ENCODE peak calls at places on chromosomes 6 and 20, in seven cellular contexts. One of them, this sample, is unnamed.

GRCh38 chr20:15654208-15654649 is 919.0 kb downstream of the KIF16B start:
- DNase-seq in left ventricle myocardium inferior: no peak
- DNase-seq in heart left ventricle: no peak
- DNase-seq in right cardiac atrium: no peak
- DNase-seq in tibial nerve: no peak
- DNase-seq in heart right ventricle: no peak
- DNase-seq in cardiac muscle cell: peak; percentile 39
- DNase-seq in this sample: peak; percentile 70

GRCh38 chr6:13157293-13157692 is 171.0 kb downstream of the TBC1D7 start:
- DNase-seq in left ventricle myocardium inferior: no peak
- DNase-seq in heart left ventricle: no peak
- DNase-seq in tibial nerve: no peak
- DNase-seq in heart right ventricle: no peak
- DNase-seq in cardiac muscle cell: no peak
- DNase-seq in right cardiac atrium: no peak
- DNase-seq in this sample: no peak

GRCh38 chr20:47666304-47666703 is 119.0 kb downstream of the SULF2 start:
- DNase-seq in heart left ventricle: no peak
- DNase-seq in cardiac muscle cell: no peak
- DNase-seq in heart right ventricle: no peak
- DNase-seq in left ventricle myocardium inferior: no peak
- DNase-seq in right cardiac atrium: no peak
- DNase-seq in tibial nerve: no peak
- DNase-seq in this sample: no peak

GRCh38 chr20:11676618-11677289 is 240.9 kb upstream of the BTBD3 start:
- DNase-seq in cardiac muscle cell: peak; percentile 67
- DNase-seq in heart left ventricle: peak; percentile 34
- DNase-seq in left ventricle myocardium inferior: no peak
- DNase-seq in heart right ventricle: peak; percentile 46
- DNase-seq in right cardiac atrium: peak; percentile 33
- DNase-seq in tibial nerve: no peak
- DNase-seq in this sample: peak; percentile 43

GRCh38 chr6:38495511-38495910 is 144.2 kb downstream of the BTBD9 start:
- DNase-seq in heart left ventricle: no peak
- DNase-seq in tibial nerve: no peak
- DNase-seq in right cardiac atrium: no peak
- DNase-seq in heart right ventricle: no peak
- DNase-seq in cardiac muscle cell: no peak
- DNase-seq in left ventricle myocardium inferior: no peak
- DNase-seq in this sample: no peak

GRCh38 chr6:14458669-14459266 is 341.2 kb downstream of the CD83 start:
- DNase-seq in heart left ventricle: no peak
- DNase-seq in right cardiac atrium: no peak
- DNase-seq in heart right ventricle: no peak
- DNase-seq in left ventricle myocardium inferior: no peak
- DNase-seq in tibial nerve: no peak
- DNase-seq in cardiac muscle cell: peak; percentile 94
- DNase-seq in this sample: no peak

GRCh38 chr6:35146453-35146852 is 5.3 kb upstream of the TCP11 start:
- DNase-seq in tibial nerve: peak; percentile 34
- DNase-seq in right cardiac atrium: peak; percentile 41
- DNase-seq in heart right ventricle: peak; percentile 37
- DNase-seq in heart left ventricle: peak; percentile 51
- DNase-seq in cardiac muscle cell: peak; percentile 54
- DNase-seq in left ventricle myocardium inferior: peak; percentile 37
- DNase-seq in this sample: no peak

GRCh38 chr20:2300002-2300401 is 4.2 kb downstream of the TGM3 start:
- DNase-seq in heart left ventricle: no peak
- DNase-seq in right cardiac atrium: no peak
- DNase-seq in tibial nerve: no peak
- DNase-seq in left ventricle myocardium inferior: no peak
- DNase-seq in heart right ventricle: no peak
- DNase-seq in cardiac muscle cell: no peak
- DNase-seq in this sample: no peak

GRCh38 chr20:52190437-52191131 is 995 bp downstream of the ZFP64 start:
- DNase-seq in right cardiac atrium: no peak
- DNase-seq in left ventricle myocardium inferior: peak; percentile 30
- DNase-seq in heart left ventricle: peak; percentile 29
- DNase-seq in heart right ventricle: no peak
- DNase-seq in tibial nerve: no peak
- DNase-seq in cardiac muscle cell: peak; percentile 35
- DNase-seq in this sample: no peak

DNA sequence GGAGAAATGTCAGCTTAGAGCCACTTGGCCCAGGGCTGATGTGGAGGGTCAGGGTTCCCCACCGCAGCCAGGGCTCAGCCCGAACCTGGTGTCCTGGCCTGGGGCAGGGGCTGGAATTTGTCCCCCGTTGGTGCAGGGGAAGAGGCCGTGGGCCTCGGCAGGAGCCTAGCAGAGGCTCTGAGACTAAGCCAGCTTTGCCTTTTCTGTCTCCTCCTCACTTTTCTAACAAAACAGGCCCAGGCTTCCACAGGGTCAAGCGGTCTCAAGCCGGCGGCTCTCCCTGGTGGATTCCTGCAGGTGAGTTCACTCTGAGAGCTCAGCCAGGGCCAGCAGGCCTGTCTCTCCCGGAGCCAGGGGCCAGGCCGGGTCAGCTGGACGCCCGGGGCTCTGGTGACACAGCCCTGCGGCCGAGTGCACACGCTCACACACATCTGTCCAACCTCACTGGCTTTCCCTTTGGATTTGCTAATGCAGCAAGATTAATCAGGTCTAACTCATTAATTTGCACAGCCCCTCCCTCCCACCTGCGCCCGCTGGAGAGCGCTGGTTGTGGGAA is 2.9 kb upstream of the CHRNA4 start:
- DNase-seq in heart right ventricle: peak; percentile 3
- DNase-seq in heart left ventricle: no peak
- DNase-seq in cardiac muscle cell: no peak
- DNase-seq in left ventricle myocardium inferior: no peak
- DNase-seq in right cardiac atrium: no peak
- DNase-seq in tibial nerve: no peak
- DNase-seq in this sample: no peak
- H3K27me3 ChIP-seq in heart right ventricle: peaks cover 47% of the 10 kb centered on the region
- H3K27me3 ChIP-seq in heart left ventricle: peaks cover 14% of the 10 kb centered on the region
- H3K27me3 ChIP-seq in cardiac muscle cell: peaks cover 58% of the 10 kb centered on the region
- H3K27me3 ChIP-seq in left ventricle myocardium inferior: peaks cover 73% of the 10 kb centered on the region
- H3K27me3 ChIP-seq in right cardiac atrium: no peaks in the 10 kb centered on the region
- H3K27me3 ChIP-seq in tibial nerve: peaks cover 92% of the 10 kb centered on the region
- H3K27me3 ChIP-seq in this sample: no peaks in the 10 kb centered on the region

DNA sequence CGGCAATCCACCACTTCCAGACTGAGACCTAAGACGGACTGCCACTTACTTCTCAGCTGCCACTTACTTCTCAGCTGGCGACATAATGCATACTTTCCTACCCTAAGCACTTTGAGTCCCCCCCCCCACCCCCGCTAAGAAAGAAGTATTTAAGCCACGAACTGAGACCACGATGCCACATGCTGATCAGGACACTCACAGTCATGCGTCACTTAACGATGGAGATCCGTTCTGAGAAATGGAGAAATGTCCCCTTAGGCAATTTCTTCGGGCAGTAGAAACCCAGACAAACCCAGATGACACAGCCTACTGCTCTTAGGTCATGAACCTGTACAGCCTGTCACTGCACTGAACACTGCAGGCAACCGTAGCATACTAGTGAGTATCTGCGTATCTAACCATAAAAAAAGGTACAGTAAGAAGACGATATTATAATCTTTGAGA is 690 bp downstream of the IFNGR1 start:
- DNase-seq in left ventricle myocardium inferior: no peak
- DNase-seq in heart right ventricle: no peak
- DNase-seq in right cardiac atrium: peak; percentile 20
- DNase-seq in heart left ventricle: peak; percentile 32
- DNase-seq in cardiac muscle cell: peak; percentile 33
- DNase-seq in tibial nerve: no peak
- DNase-seq in this sample: no peak
- H3K4me1 ChIP-seq in left ventricle myocardium inferior: peaks cover 92% of the 10 kb centered on the region
- H3K4me1 ChIP-seq in heart right ventricle: peaks cover 84% of the 10 kb centered on the region
- H3K4me1 ChIP-seq in right cardiac atrium: peaks cover 15% of the 10 kb centered on the region
- H3K4me1 ChIP-seq in heart left ventricle: peaks cover 66% of the 10 kb centered on the region
- H3K4me1 ChIP-seq in cardiac muscle cell: peaks cover 25% of the 10 kb centered on the region
- H3K4me1 ChIP-seq in tibial nerve: no peaks in the 10 kb centered on the region
- H3K4me1 ChIP-seq in this sample: no peaks in the 10 kb centered on the region

GRCh38 chr20:32017711-32018251 is 7.5 kb downstream of the CCM2L start:
- DNase-seq in left ventricle myocardium inferior: no peak
- DNase-seq in heart left ventricle: no peak
- DNase-seq in heart right ventricle: no peak
- DNase-seq in cardiac muscle cell: no peak
- DNase-seq in tibial nerve: no peak
- DNase-seq in right cardiac atrium: no peak
- DNase-seq in this sample: peak; percentile 87

GRCh38 chr20:32021091-32021490 is 10.9 kb downstream of the CCM2L start:
- DNase-seq in heart left ventricle: no peak
- DNase-seq in left ventricle myocardium inferior: no peak
- DNase-seq in cardiac muscle cell: no peak
- DNase-seq in heart right ventricle: no peak
- DNase-seq in tibial nerve: no peak
- DNase-seq in right cardiac atrium: no peak
- DNase-seq in this sample: no peak

GRCh38 chr20:32019563-32020463 is 9.6 kb downstream of the CCM2L start:
- DNase-seq in heart right ventricle: no peak
- DNase-seq in right cardiac atrium: no peak
- DNase-seq in heart left ventricle: no peak
- DNase-seq in tibial nerve: no peak
- DNase-seq in left ventricle myocardium inferior: no peak
- DNase-seq in cardiac muscle cell: no peak
- DNase-seq in this sample: no peak

GRCh38 chr20:32019156-32019510 is 8.9 kb downstream of the CCM2L start:
- DNase-seq in tibial nerve: no peak
- DNase-seq in cardiac muscle cell: no peak
- DNase-seq in right cardiac atrium: no peak
- DNase-seq in heart right ventricle: no peak
- DNase-seq in left ventricle myocardium inferior: no peak
- DNase-seq in heart left ventricle: no peak
- DNase-seq in this sample: peak; percentile 27

GRCh38 chr20:32018269-32019155 is 8.3 kb downstream of the CCM2L start:
- DNase-seq in cardiac muscle cell: no peak
- DNase-seq in heart left ventricle: peak; percentile 70
- DNase-seq in right cardiac atrium: peak; percentile 60
- DNase-seq in left ventricle myocardium inferior: peak; percentile 58
- DNase-seq in heart right ventricle: peak; percentile 64
- DNase-seq in tibial nerve: peak; percentile 38
- DNase-seq in this sample: peak; percentile 55
- H3K27me3 ChIP-seq in cardiac muscle cell: peaks cover 9% of the 10 kb centered on the region
- H3K27me3 ChIP-seq in heart left ventricle: no peaks in the 10 kb centered on the region
- H3K27me3 ChIP-seq in right cardiac atrium: no peaks in the 10 kb centered on the region
- H3K27me3 ChIP-seq in left ventricle myocardium inferior: peaks cover 89% of the 10 kb centered on the region
- H3K27me3 ChIP-seq in heart right ventricle: peaks cover 47% of the 10 kb centered on the region
- H3K27me3 ChIP-seq in tibial nerve: peaks cover 79% of the 10 kb centered on the region
- H3K27me3 ChIP-seq in this sample: no peaks in the 10 kb centered on the region

DNA sequence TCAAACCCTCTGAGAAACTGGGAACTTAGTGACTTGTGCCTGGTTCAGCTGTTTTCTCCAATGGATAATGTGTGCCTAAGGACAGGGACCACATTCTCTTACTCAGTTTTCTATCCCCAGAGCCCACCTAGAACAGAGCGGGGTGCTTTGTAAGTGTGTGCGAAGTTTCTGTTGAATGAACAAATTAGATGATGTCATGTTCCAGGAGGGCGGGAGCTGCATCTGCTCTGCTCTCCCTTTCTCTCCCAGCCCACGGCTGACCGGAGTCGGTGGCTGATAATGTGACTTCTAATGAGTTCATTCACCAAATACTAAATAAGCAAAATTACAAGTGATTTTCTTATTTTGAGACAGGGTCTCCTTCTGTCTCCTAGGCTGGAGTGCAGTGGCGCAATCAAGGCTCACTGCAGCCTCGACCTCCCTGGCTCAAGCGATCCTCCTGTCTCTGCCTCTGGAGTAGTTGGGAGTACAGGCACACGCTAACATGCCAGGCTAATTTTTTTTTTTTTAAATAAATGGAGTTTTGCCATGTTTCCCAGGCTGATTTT is 60.7 kb upstream of the FNDC1 start:
- DNase-seq in tibial nerve: no peak
- DNase-seq in left ventricle myocardium inferior: no peak
- DNase-seq in right cardiac atrium: no peak
- DNase-seq in cardiac muscle cell: peak; percentile 7
- DNase-seq in heart right ventricle: no peak
- DNase-seq in heart left ventricle: no peak
- DNase-seq in this sample: no peak
- H3K4me1 ChIP-seq in tibial nerve: no peaks in the 10 kb centered on the region
- H3K4me1 ChIP-seq in left ventricle myocardium inferior: peaks cover 16% of the 10 kb centered on the region
- H3K4me1 ChIP-seq in right cardiac atrium: peaks cover 3% of the 10 kb centered on the region
- H3K4me1 ChIP-seq in cardiac muscle cell: peaks cover 3% of the 10 kb centered on the region
- H3K4me1 ChIP-seq in heart right ventricle: peaks cover 11% of the 10 kb centered on the region
- H3K4me1 ChIP-seq in heart left ventricle: peaks cover 13% of the 10 kb centered on the region
- H3K4me1 ChIP-seq in this sample: peaks cover 4% of the 10 kb centered on the region

GRCh38 chr20:46434597-46434996 is 28.2 kb upstream of the ELMO2 start:
- DNase-seq in cardiac muscle cell: no peak
- DNase-seq in right cardiac atrium: no peak
- DNase-seq in left ventricle myocardium inferior: no peak
- DNase-seq in heart right ventricle: no peak
- DNase-seq in heart left ventricle: no peak
- DNase-seq in tibial nerve: no peak
- DNase-seq in this sample: no peak

GRCh38 chr20:46427384-46427783 is 21.0 kb upstream of the ELMO2 start:
- DNase-seq in cardiac muscle cell: no peak
- DNase-seq in heart right ventricle: no peak
- DNase-seq in tibial nerve: no peak
- DNase-seq in heart left ventricle: no peak
- DNase-seq in left ventricle myocardium inferior: no peak
- DNase-seq in right cardiac atrium: no peak
- DNase-seq in this sample: no peak

GRCh38 chr20:46433051-46433450 is 26.6 kb upstream of the ELMO2 start:
- DNase-seq in tibial nerve: no peak
- DNase-seq in heart left ventricle: no peak
- DNase-seq in cardiac muscle cell: no peak
- DNase-seq in right cardiac atrium: no peak
- DNase-seq in left ventricle myocardium inferior: no peak
- DNase-seq in heart right ventricle: no peak
- DNase-seq in this sample: no peak

GRCh38 chr20:46435146-46435545 is 28.7 kb upstream of the ELMO2 start:
- DNase-seq in heart right ventricle: no peak
- DNase-seq in left ventricle myocardium inferior: no peak
- DNase-seq in right cardiac atrium: no peak
- DNase-seq in heart left ventricle: no peak
- DNase-seq in cardiac muscle cell: no peak
- DNase-seq in tibial nerve: no peak
- DNase-seq in this sample: no peak

GRCh38 chr20:46430921-46431712 is 24.7 kb upstream of the ELMO2 start:
- DNase-seq in heart left ventricle: no peak
- DNase-seq in tibial nerve: no peak
- DNase-seq in heart right ventricle: no peak
- DNase-seq in left ventricle myocardium inferior: no peak
- DNase-seq in right cardiac atrium: no peak
- DNase-seq in cardiac muscle cell: no peak
- DNase-seq in this sample: no peak
- H3K27me3 ChIP-seq in heart left ventricle: peaks cover 2% of the 10 kb centered on the region
- H3K27me3 ChIP-seq in tibial nerve: peaks cover 4% of the 10 kb centered on the region
- H3K27me3 ChIP-seq in heart right ventricle: peaks cover 68% of the 10 kb centered on the region
- H3K27me3 ChIP-seq in left ventricle myocardium inferior: peaks cover 99% of the 10 kb centered on the region
- H3K27me3 ChIP-seq in right cardiac atrium: no peaks in the 10 kb centered on the region
- H3K27me3 ChIP-seq in cardiac muscle cell: peaks cover 28% of the 10 kb centered on the region
- H3K27me3 ChIP-seq in this sample: no peaks in the 10 kb centered on the region

GRCh38 chr20:20694591-20694990 is 17.9 kb downstream of the RALGAPA2 start:
- DNase-seq in tibial nerve: no peak
- DNase-seq in left ventricle myocardium inferior: no peak
- DNase-seq in right cardiac atrium: no peak
- DNase-seq in cardiac muscle cell: no peak
- DNase-seq in heart left ventricle: no peak
- DNase-seq in heart right ventricle: no peak
- DNase-seq in this sample: no peak
- H3K4me1 ChIP-seq in tibial nerve: no peaks in the 10 kb centered on the region
- H3K4me1 ChIP-seq in left ventricle myocardium inferior: peaks cover 35% of the 10 kb centered on the region
- H3K4me1 ChIP-seq in right cardiac atrium: peaks cover 5% of the 10 kb centered on the region
- H3K4me1 ChIP-seq in cardiac muscle cell: no peaks in the 10 kb centered on the region
- H3K4me1 ChIP-seq in heart left ventricle: peaks cover 11% of the 10 kb centered on the region
- H3K4me1 ChIP-seq in heart right ventricle: peaks cover 32% of the 10 kb centered on the region
- H3K4me1 ChIP-seq in this sample: no peaks in the 10 kb centered on the region